ENCODE peak calls at places on chromosomes 12 and 14, in seven cellular contexts. K is HCT116, M is cardiac muscle cell, U is heart left ventricle, C is upper lobe of left lung, F is IMR-90, O is transverse colon. B is an unnamed sample.

GRCh38 chr14:70893062-70893841 is 14.0 kb upstream of the PCNX1 start:
- DNase-seq in K (no peak), M (no peak), U (no peak), C (no peak), F (no peak), O (no peak), B (no peak)

GRCh38 chr12:5332521-5332920 is 99.4 kb upstream of the NTF3 start:
- DNase-seq in K (no peak), M (no peak), U (no peak), C (no peak), F (no peak), O (no peak), B (no peak)

GRCh38 chr12:8950702-8951478 is 1.4 kb upstream of the M6PR start:
- DNase-seq in K (no peak), M (no peak), U (no peak), C (no peak), F (no peak), O (no peak), B (no peak)

GRCh38 chr14:92425101-92425500 is 88.5 kb upstream of the RIN3 start:
- DNase-seq in K (peak; percentile 28), M (peak; percentile 21), U (no peak), C (no peak), F (peak; percentile 52), O (no peak), B (no peak)

GRCh38 chr14:36254020-36254614 is 66.3 kb downstream of the MBIP start:
- DNase-seq in K (no peak), M (peak; percentile 4), U (no peak), C (no peak), F (peak; percentile 19), O (no peak), B (no peak)

GRCh38 chr14:56996721-56997399 is 186.6 kb upstream of the OTX2 start:
- DNase-seq in K (peak; percentile 23), M (no peak), U (no peak), C (no peak), F (no peak), O (no peak), B (no peak)

GRCh38 chr12:7175493-7175892 is 14.0 kb upstream of the PEX5 start:
- DNase-seq in K (no peak), M (peak; percentile 59), U (no peak), C (no peak), F (peak; percentile 47), O (no peak), B (no peak)

GRCh38 chr14:74524076-74524812 is 30.7 kb downstream of the ISCA2 start:
- DNase-seq in K (no peak), M (peak; percentile 34), U (no peak), C (peak; percentile 67), F (peak; percentile 60), O (no peak), B (no peak)

GRCh38 chr12:100845095-100845494 is 50.5 kb downstream of the ANO4 start:
- DNase-seq in K (peak; percentile 8), M (no peak), U (no peak), C (no peak), F (no peak), O (no peak), B (no peak)

GRCh38 chr12:12612403-12612802 is 727 bp downstream of the CREBL2 start:
- DNase-seq in K (no peak), M (peak; percentile 87), U (no peak), C (no peak), F (peak; percentile 80), O (no peak), B (no peak)

GRCh38 chr14:55851301-55851700 is 266.9 kb upstream of the PELI2 start:
- DNase-seq in K (no peak), M (no peak), U (no peak), C (no peak), F (no peak), O (no peak), B (no peak)

GRCh38 chr12:11555743-11556625 is 93.5 kb upstream of the ETV6 start:
- DNase-seq in K (no peak), M (peak; percentile 6), U (no peak), C (no peak), F (no peak), O (peak; percentile 49), B (peak; percentile 6)

GRCh38 chr14:56874375-56874774 is 64.1 kb upstream of the OTX2 start:
- DNase-seq in K (peak; percentile 26), M (no peak), U (no peak), C (no peak), F (no peak), O (peak; percentile 60), B (no peak)

GRCh38 chr14:105487449-105487985 is 831 bp downstream of the CRIP1 start:
- DNase-seq in K (no peak), M (no peak), U (peak; percentile 68), C (peak; percentile 94), F (no peak), O (peak; percentile 81), B (no peak)

GRCh38 chr12:106791531-106791930 is 17.0 kb downstream of the RIC8B start:
- DNase-seq in K (no peak), M (no peak), U (no peak), C (no peak), F (no peak), O (no peak), B (no peak)

GRCh38 chr12:2494490-2495192 is 300.1 kb upstream of the FKBP4 start:
- DNase-seq in K (no peak), M (peak; percentile 82), U (peak; percentile 65), C (no peak), F (no peak), O (peak; percentile 27), B (no peak)

GRCh38 chr14:39847191-39847590 is 415.0 kb upstream of the FBXO33 start:
- DNase-seq in K (no peak), M (no peak), U (no peak), C (no peak), F (no peak), O (no peak), B (no peak)

GRCh38 chr14:82689948-82690347 is 1156.3 kb upstream of the SEL1L start:
- DNase-seq in K (no peak), M (no peak), U (no peak), C (no peak), F (peak; percentile 9), O (no peak), B (no peak)

GRCh38 chr14:103628221-103628683 is 759 bp upstream of the KLC1 start:
- DNase-seq in K (peak; percentile 39), M (peak; percentile 76), U (peak; percentile 70), C (peak; percentile 93), F (peak; percentile 79), O (peak; percentile 85), B (peak; percentile 68)

GRCh38 chr12:5428332-5429221 is 3.3 kb upstream of the NTF3 start:
- DNase-seq in K (no peak), M (peak; percentile 61), U (no peak), C (no peak), F (peak; percentile 75), O (no peak), B (no peak)

GRCh38 chr12:133256321-133256720 is 20.6 kb upstream of the ANHX start:
- DNase-seq in K (no peak), M (no peak), U (no peak), C (no peak), F (no peak), O (no peak), B (no peak)

GRCh38 chr12:59040651-59041050 is 120.3 kb upstream of the LRIG3 start:
- DNase-seq in K (no peak), M (peak; percentile 63), U (no peak), C (no peak), F (peak; percentile 94), O (no peak), B (no peak)

GRCh38 chr12:70643927-70644326 is 6.7 kb upstream of the PTPRB start:
- DNase-seq in K (no peak), M (no peak), U (no peak), C (no peak), F (no peak), O (no peak), B (no peak)

GRCh38 chr14:89166650-89167049 is 250.4 kb downstream of the FOXN3 start:
- DNase-seq in K (no peak), M (no peak), U (no peak), C (no peak), F (no peak), O (no peak), B (no peak)

GRCh38 chr14:89165810-89166209 is 251.2 kb downstream of the FOXN3 start:
- DNase-seq in K (no peak), M (no peak), U (no peak), C (no peak), F (peak; percentile 10), O (no peak), B (no peak)

GRCh38 chr14:89165189-89165809 is 251.7 kb downstream of the FOXN3 start:
- DNase-seq in K (no peak), M (peak; percentile 23), U (no peak), C (no peak), F (no peak), O (no peak), B (no peak)

GRCh38 chr14:89164168-89165074 is 252.6 kb downstream of the FOXN3 start:
- DNase-seq in K (no peak), M (no peak), U (no peak), C (no peak), F (no peak), O (no peak), B (no peak)

DNA sequence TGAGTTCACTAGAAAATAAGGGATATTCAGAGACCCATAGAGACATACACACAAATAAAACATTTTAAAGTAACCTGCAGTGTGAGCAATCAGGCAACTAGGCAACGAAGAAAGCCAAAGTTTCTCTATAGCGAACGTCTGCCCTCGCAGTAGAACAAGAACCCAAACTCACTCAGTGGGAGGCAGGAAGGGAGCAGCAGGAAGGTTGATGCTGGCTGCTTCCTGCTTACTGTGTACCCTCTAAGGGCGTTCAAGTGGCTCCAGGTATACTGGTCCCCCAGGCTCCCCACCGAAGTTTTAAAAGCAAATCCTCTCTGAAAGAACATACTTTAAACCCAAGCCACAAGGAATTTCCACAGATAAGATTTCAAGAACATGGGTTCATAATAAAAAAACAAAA is 249.3 kb downstream of the FOXN3 start:
- DNase-seq in K (no peak), M (no peak), U (no peak), C (no peak), F (no peak), O (no peak), B (no peak)
- H3K27ac ChIP-seq in K (no peak overlapping the region), M (no peak overlapping the region), U (no peak overlapping the region), C (no peak overlapping the region), F (no peak overlapping the region), O (no peak overlapping the region), B (no peak overlapping the region)

DNA sequence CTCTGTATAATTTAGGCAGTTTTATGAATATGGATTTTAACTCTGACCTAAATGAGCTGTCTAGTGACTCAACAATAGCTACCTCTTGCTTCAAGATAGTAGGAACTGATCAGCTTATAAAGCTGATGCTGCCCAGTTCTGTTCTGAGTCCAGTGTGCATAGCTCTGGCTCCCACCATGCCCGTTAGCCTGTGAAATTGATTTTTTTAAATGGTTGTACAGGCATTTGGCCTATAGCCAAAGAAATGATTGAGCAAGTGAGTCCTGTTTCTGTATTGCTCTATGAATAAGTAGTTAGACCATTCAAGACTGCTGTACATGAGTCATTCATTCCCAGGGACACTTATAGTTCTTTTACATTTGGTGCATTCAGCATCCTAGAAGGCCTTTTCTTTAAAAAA is 36.4 kb downstream of the SAMD4A start:
- DNase-seq in K (no peak), M (peak; percentile 59), U (no peak), C (no peak), F (peak; percentile 82), O (no peak), B (no peak)
- H3K27ac ChIP-seq in K (no peak overlapping the region), M (no peak overlapping the region), U (no peak overlapping the region), C (no peak overlapping the region), F (no peak overlapping the region), O (no peak overlapping the region), B (no peak overlapping the region)

GRCh38 chr12:57224973-57225679 is 4.4 kb upstream of the SHMT2 start:
- DNase-seq in K (no peak), M (peak; percentile 52), U (no peak), C (peak; percentile 93), F (no peak), O (peak; percentile 69), B (no peak)
- H3K27ac ChIP-seq in K (no peak overlapping the region), M (no peak overlapping the region), U (no peak overlapping the region), C (no peak overlapping the region), F (no peak overlapping the region), O (no peak overlapping the region), B (no peak overlapping the region)

GRCh38 chr12:56103066-56103711 is 1.2 kb upstream of the PA2G4 start:
- DNase-seq in K (no peak), M (no peak), U (no peak), C (no peak), F (no peak), O (no peak), B (no peak)
- H3K27ac ChIP-seq in K (peak overlapping the region; percentile 94), M (peak overlapping the region; percentile 82), U (peak overlapping the region; percentile 84), C (peak overlapping the region; percentile 90), F (no peak overlapping the region), O (peak overlapping the region; percentile 86), B (peak overlapping the region; percentile 79)